ENCODE peak calls at places on chromosomes 16 and 17, in ten cellular contexts. A, Q, Y, W, X, Z, L, E, J and B are unnamed samples.
A peak's percentile ranks its signal among the peaks of the same experiment; 100 is the strongest.

GRCh38 chr16:85625053-85625452 is 11.9 kb downstream of the GSE1 start:
- DNase-seq in W (no peak), Z (no peak), Y (no peak), A (no peak), J (no peak), Q (no peak), E (no peak), X (no peak), L (no peak), B (no peak)

GRCh38 chr17:61352408-61352770 is 47.3 kb upstream of the TBX2 start:
- DNase-seq in Z (no peak), X (no peak), Q (no peak), E (no peak), W (no peak), A (no peak), L (no peak), J (no peak), Y (no peak), B (no peak)

GRCh38 chr16:14202697-14203096 is 131.6 kb downstream of the MRTFB start:
- DNase-seq in Z (no peak), A (no peak), W (no peak), X (no peak), Q (no peak), E (peak; percentile 33), J (no peak), Y (peak; percentile 31), L (no peak), B (no peak)

GRCh38 chr16:80938928-80939260 is 67.8 kb downstream of the CMC2 start:
- DNase-seq in Q (no peak), E (no peak), W (no peak), J (no peak), A (no peak), Z (no peak), L (no peak), Y (no peak), X (no peak), B (no peak)

GRCh38 chr17:75909051-75909811 is 4.5 kb upstream of the MRPL38 start:
- DNase-seq in W (no peak), A (no peak), E (no peak), Z (no peak), L (no peak), X (no peak), J (no peak), Q (no peak), Y (no peak), B (no peak)

GRCh38 chr17:42129109-42129837 is 6.7 kb downstream of the HSPB9 start:
- DNase-seq in A (no peak), L (peak; percentile 71), Y (no peak), X (no peak), J (no peak), W (no peak), Q (no peak), Z (no peak), E (no peak), B (no peak)

GRCh38 chr17:49913226-49914095 is 55.5 kb upstream of the DLX4 start:
- DNase-seq in L (no peak), X (no peak), Y (no peak), J (peak; percentile 56), W (no peak), Q (no peak), Z (no peak), A (no peak), E (peak; percentile 88), B (no peak)

GRCh38 chr17:47837401-47838039 is 3.6 kb downstream of the SCRN2 start:
- DNase-seq in J (no peak), Z (no peak), X (no peak), L (no peak), E (peak; percentile 60), A (no peak), Y (no peak), Q (no peak), W (no peak), B (no peak)

GRCh38 chr16:28609631-28610594 is at the start of gene SULT1A1:
- DNase-seq in Y (peak; percentile 48), Q (peak; percentile 76), Z (no peak), W (no peak), L (no peak), J (no peak), A (no peak), X (peak; percentile 81), E (no peak), B (no peak)

GRCh38 chr17:50102164-50102991 is 7.2 kb downstream of the PDK2 start:
- DNase-seq in A (no peak), W (no peak), J (no peak), Q (peak; percentile 75), E (no peak), Y (no peak), X (no peak), L (peak; percentile 89), Z (no peak), B (no peak)

GRCh38 chr17:68101992-68102758 is 66.6 kb downstream of the KPNA2 start:
- DNase-seq in E (peak; percentile 32), Y (no peak), L (peak; percentile 70), Z (peak; percentile 21), W (no peak), J (peak; percentile 3), Q (no peak), X (no peak), A (peak; percentile 62), B (peak; percentile 37)

GRCh38 chr17:60573139-60573975 is 26.6 kb upstream of the PPM1D start:
- DNase-seq in X (no peak), E (no peak), Z (no peak), J (peak; percentile 100), A (no peak), Y (peak; percentile 87), Q (no peak), L (no peak), W (no peak), B (no peak)

GRCh38 chr17:17346428-17347233 is 43.5 kb downstream of the NT5M start:
- DNase-seq in X (peak; percentile 47), A (no peak), E (no peak), W (no peak), Z (no peak), Q (peak; percentile 50), J (no peak), Y (no peak), L (peak; percentile 55), B (no peak)